ENCODE peak calls at places on chromosomes 7 and 10, in nine cellular contexts. Y is GM12865, V is heart left ventricle, A is prostate gland, R is heart right ventricle, G is sigmoid colon, D is vagina, E is breast epithelium, P is DND-41. N is an unnamed sample.

GRCh38 chr7:102165136-102165535 is 121.5 kb upstream of the SH2B2 start:
- DNase-seq in Y (no peak), V (no peak), A (no peak), R (no peak), G (no peak), D (no peak), E (no peak), P (no peak), N (no peak)

GRCh38 chr7:2593036-2593727 is 34.4 kb downstream of the IQCE start:
- DNase-seq in Y (no peak), V (no peak), A (no peak), R (no peak), G (no peak), D (no peak), E (no peak), P (no peak), N (no peak)

GRCh38 chr7:18770852-18771251 is 275.3 kb downstream of the HDAC9 start:
- DNase-seq in Y (no peak), V (no peak), A (no peak), R (no peak), G (no peak), D (no peak), E (no peak), P (no peak), N (no peak)

GRCh38 chr7:87140271-87140748 is 11.9 kb upstream of the DMTF1 start:
- DNase-seq in Y (no peak), V (no peak), A (no peak), R (no peak), G (no peak), D (no peak), E (no peak), P (no peak), N (no peak)

GRCh38 chr10:17512341-17513001 is 58.1 kb upstream of the ST8SIA6 start:
- DNase-seq in Y (peak; percentile 12), V (no peak), A (peak; percentile 10), R (peak; percentile 66), G (no peak), D (no peak), E (peak; percentile 23), P (no peak), N (no peak)

GRCh38 chr7:3359011-3359410 is 58.0 kb downstream of the SDK1 start:
- DNase-seq in Y (no peak), V (no peak), A (no peak), R (no peak), G (no peak), D (no peak), E (no peak), P (no peak), N (no peak)

GRCh38 chr7:105016083-105017075 is 2.4 kb downstream of the KMT2E start:
- DNase-seq in Y (no peak), V (no peak), A (no peak), R (no peak), G (no peak), D (no peak), E (no peak), P (no peak), N (no peak)

GRCh38 chr10:48231178-48231577 is 43.3 kb downstream of the FRMPD2 start:
- DNase-seq in Y (peak; percentile 69), V (no peak), A (no peak), R (no peak), G (no peak), D (no peak), E (no peak), P (no peak), N (no peak)

GRCh38 chr10:29119374-29119773 is 169.5 kb upstream of the LYZL1 start:
- DNase-seq in Y (peak; percentile 29), V (peak; percentile 34), A (no peak), R (peak; percentile 23), G (no peak), D (no peak), E (no peak), P (peak; percentile 30), N (peak; percentile 16)

GRCh38 chr10:33950216-33950615 is 615.7 kb upstream of the NRP1 start:
- DNase-seq in Y (no peak), V (no peak), A (no peak), R (no peak), G (no peak), D (no peak), E (no peak), P (no peak), N (no peak)

GRCh38 chr7:155455776-155456516 is 2.0 kb upstream of the EN2 start:
- DNase-seq in Y (no peak), V (no peak), A (no peak), R (no peak), G (no peak), D (no peak), E (no peak), P (no peak), N (no peak)

GRCh38 chr10:11147723-11148122 is 130.1 kb downstream of the CELF2 start:
- DNase-seq in Y (no peak), V (peak; percentile 59), A (no peak), R (no peak), G (no peak), D (no peak), E (no peak), P (peak; percentile 54), N (no peak)

GRCh38 chr10:49058341-49059255 is 56.7 kb downstream of the VSTM4 start:
- DNase-seq in Y (no peak), V (peak; percentile 69), A (no peak), R (peak; percentile 53), G (no peak), D (peak; percentile 82), E (no peak), P (no peak), N (no peak)

GRCh38 chr7:75925717-75926435 is 10.9 kb downstream of the POR start:
- DNase-seq in Y (no peak), V (no peak), A (no peak), R (peak; percentile 31), G (no peak), D (no peak), E (no peak), P (no peak), N (no peak)

GRCh38 chr10:93874309-93875031 is 19.3 kb upstream of the SLC35G1 start:
- DNase-seq in Y (no peak), V (no peak), A (no peak), R (no peak), G (no peak), D (no peak), E (no peak), P (no peak), N (no peak)

GRCh38 chr7:25093268-25093802 is 31.7 kb downstream of the CYCS start:
- DNase-seq in Y (peak; percentile 83), V (peak; percentile 77), A (peak; percentile 6), R (peak; percentile 47), G (peak; percentile 70), D (no peak), E (no peak), P (peak; percentile 81), N (peak; percentile 86)

DNA sequence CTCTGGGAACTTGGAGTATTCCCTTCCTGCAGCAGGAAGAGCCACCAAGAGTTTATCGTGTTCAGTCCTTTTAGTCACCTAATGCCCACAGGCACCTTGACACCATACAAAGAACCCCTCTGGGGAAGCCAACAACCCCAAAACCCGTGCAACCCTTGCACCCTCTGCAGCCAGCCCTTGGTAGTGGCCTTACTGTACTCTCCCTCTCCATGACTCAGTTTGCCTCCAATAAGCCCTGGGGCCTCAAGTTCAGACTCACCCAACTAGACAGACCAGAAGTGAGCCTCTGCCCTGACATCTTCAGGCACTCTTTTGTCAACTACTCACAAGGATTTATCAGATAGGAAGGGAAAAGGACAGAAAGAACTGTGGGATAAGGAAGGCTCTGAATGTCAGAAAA is 30.9 kb downstream of the KCNMA1 start:
- DNase-seq in Y (no peak), V (no peak), A (no peak), R (no peak), G (peak; percentile 34), D (no peak), E (peak; percentile 31), P (no peak), N (no peak)
- TF ChIP-seq CTCF in Y (no peak), V (no peak), A (no peak), R (no peak), G (no peak), D (no peak), E (peak; percentile 30), P (no peak), N (peak; percentile 41)

DNA sequence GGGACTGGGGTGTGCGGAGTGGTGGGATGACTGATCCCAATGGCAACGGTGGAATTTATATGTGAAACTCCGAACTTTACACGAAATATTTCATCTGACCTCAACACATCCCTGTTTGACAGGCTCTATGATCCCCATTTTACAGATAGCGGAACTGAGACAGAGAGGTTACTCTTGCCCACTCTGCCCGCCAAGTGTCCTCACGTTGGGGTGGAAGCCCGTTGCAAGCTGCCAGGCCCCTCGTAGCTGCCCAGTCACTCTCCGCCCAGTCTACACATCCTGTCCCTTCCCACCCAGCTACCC is 397 bp upstream of the NFE2L3 start:
- DNase-seq in Y (no peak), V (no peak), A (no peak), R (no peak), G (no peak), D (no peak), E (no peak), P (no peak), N (no peak)
- H3K4me3 ChIP-seq in Y (peak overlapping the region; percentile 55), V (peak overlapping the region; percentile 52), A (peak overlapping the region; percentile 45), R (peak overlapping the region; percentile 63), G (peak overlapping the region; percentile 57), D (peak overlapping the region; percentile 48), E (peak overlapping the region; percentile 47), P (no peak overlapping the region), N (peak overlapping the region; percentile 26)

DNA sequence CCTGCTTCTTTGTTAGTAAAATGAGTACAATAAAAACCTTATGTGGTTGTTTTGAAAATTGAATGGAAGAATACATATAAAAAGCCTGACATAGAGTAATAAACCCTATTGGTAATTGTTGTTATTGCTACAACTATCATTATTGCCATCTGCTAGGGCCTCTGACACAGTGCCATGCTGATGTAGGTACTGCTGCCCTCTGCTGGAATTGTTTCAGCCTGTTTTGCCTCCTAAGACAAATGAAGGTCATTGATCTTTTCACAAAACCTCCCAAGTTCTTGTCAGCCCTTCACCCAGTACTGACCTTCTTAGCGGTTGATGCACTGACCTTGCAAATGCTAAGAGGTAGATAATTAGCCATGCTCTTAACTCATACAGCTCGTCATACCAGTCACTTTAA is 975.3 kb downstream of the SORCS1 start:
- DNase-seq in Y (peak; percentile 57), V (no peak), A (no peak), R (no peak), G (no peak), D (no peak), E (no peak), P (peak; percentile 6), N (peak; percentile 69)
- TF ChIP-seq CTCF in Y (peak; percentile 54), V (peak; percentile 32), A (no peak), R (peak; percentile 48), G (no peak), D (no peak), E (no peak), P (peak; percentile 44), N (peak; percentile 69)

DNA sequence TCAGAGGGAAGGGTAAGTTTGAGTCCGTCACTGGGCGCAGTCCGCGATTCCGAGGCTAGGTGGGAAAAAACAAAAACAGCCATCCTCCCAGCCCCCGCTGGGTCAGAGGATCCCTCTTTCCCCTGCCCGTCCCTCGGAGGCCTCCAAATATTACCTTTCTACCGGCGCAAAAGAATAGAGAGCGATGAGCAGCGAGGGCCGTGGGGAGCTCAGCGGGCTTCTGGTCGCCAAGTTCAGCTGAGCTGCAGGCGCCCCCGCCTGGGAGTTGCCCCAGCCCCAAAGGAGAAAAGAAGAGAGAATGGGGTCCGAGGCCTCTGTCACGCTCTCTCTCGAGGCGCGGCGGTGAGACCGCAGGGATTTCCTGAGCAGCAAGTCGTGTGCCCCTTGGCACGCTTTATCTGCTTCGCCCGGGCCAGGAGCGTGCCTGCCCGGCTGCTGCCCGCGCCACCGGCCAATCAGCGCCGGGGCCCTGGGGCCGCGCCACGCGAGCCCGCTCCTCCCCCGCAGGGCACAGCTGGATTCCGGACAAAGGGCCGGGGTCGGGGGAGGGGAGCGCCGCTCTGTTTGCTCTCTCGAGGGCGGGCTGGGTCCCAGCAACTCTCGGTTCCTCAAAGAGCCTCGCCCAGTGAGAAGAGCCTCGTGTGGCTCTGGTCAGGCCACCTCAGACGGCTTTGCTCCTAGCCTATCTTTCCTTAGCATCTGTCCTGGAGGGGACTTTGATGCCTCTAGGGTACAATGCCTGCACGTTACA is at the start of gene NEUROG3:
- DNase-seq in Y (peak; percentile 42), V (peak; percentile 61), A (no peak), R (no peak), G (no peak), D (no peak), E (no peak), P (no peak), N (no peak)
- H3K4me3 ChIP-seq in Y (peak within 1 kb of the TSS; percentile 40), V (peak within 1 kb of the TSS; percentile 20), A (peak within 1 kb of the TSS; percentile 17), R (peak within 1 kb of the TSS; percentile 39), G (peak within 1 kb of the TSS; percentile 23), D (no peak within 1 kb of the TSS), E (no peak within 1 kb of the TSS), P (no peak within 1 kb of the TSS), N (peak within 1 kb of the TSS; percentile 46)

N was measured in WERI-Rb-1.